ENCODE peak calls at places on chromosomes 2 and 18, in four cellular contexts. R is fibroblast of lung, C is body of pancreas, D is upper lobe of left lung. J is an unnamed sample.

GRCh38 chr2:197613509-197613987 is 61.8 kb downstream of the RFTN2 start:
- DNase-seq in D (no peak), R (no peak), C (no peak), J (peak)

GRCh38 chr2:138329167-138329566 is 172.4 kb upstream of the SPOPL start:
- DNase-seq in C (no peak), D (no peak), R (no peak), J (no peak)

GRCh38 chr2:205133544-205133943 is 548.8 kb upstream of the NRP2 start:
- DNase-seq in R (no peak), D (no peak), C (no peak), J (peak)

GRCh38 chr18:39564716-39565115 is 1999.1 kb upstream of the CELF4 start:
- DNase-seq in R (no peak), D (no peak), C (no peak), J (no peak)

GRCh38 chr2:99881901-99882591 is 260.3 kb downstream of the AFF3 start:
- DNase-seq in C (peak), R (peak), D (no peak), J (peak)

GRCh38 chr2:24050041-24050655 is 607 bp downstream of the FKBP1B start:
- DNase-seq in R (peak), C (peak), D (peak), J (peak)

GRCh38 chr2:7530001-7530400 is 612.8 kb downstream of the RNF144A start:
- DNase-seq in C (no peak), R (peak), D (no peak), J (peak)

GRCh38 chr2:27407798-27408491 is 1.4 kb downstream of the PPM1G start:
- DNase-seq in D (no peak), C (peak), R (peak), J (peak)

DNA sequence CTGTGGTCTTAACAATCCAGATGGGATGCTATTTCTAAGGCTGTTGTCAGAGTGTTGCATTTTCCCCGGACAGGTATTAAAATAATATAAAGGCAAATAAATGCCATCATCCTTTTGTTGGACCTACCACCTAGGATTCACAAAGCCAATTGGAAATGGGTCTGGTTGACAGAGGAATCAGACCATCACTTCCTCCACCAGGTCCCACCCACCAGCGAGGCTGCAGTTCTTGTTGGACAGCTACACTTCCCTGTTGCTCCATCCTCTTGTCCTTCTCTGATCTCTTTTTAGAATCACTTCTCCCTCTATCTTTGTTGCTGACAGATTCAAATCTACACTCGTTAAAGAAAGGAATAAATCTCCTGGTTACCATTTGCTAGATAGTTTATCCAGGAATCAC is 1.1 kb downstream of the TMEM169 start:
- DNase-seq in C (peak), R (peak), D (no peak), J (no peak)
- H3K4me3 ChIP-seq in C (no peak), R (no peak), D (no peak), J (no peak)

GRCh38 chr2:38074775-38075435 is 1.0 kb downstream of the CYP1B1 start:
- DNase-seq in C (peak), D (peak), R (peak), J (peak)
- TF ChIP-seq CTCF in C (no peak), D (no peak), R (no peak), J (no peak)

DNA sequence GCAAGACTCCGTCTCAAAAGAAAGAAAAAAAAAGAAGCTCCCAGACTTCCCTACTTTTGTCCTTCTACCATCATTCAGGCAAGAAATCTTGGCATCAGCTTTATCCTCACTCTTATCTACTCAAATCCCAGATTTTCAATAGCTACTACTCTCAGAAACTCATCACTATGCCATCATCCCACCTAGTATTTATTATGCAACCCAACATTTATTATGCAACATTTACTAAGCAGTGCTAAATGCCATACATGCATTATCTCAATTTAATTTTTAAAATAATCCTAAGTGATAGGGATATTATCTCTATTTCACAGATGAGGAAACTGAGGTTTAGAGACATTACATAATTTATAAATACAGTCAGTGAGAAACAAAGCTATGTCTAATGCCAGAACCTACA is 4.1 kb downstream of the USP37 start:
- DNase-seq in D (no peak), R (no peak), C (no peak), J (no peak)
- H3K4me3 ChIP-seq in D (no peak), R (no peak), C (no peak), J (no peak)

DNA sequence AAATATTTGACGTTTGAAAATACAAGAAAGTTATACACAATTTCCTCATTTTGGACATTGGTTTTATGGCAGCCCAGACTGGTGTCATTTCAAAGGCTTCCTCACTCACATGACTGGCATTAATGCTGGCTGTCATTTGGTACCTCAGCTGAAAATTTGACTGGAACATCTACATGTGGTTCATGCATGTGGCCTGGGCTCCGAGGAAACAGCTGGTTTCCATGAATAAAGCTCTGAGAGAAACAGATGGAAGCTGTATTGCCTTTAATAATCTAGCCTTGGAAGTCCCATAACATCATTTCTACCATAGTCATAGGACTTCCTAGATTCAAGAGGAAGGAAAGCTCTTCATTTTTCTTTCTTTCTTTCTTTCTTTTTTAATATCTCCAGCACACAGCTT is 42.9 kb upstream of the RIT2 start:
- DNase-seq in C (no peak), D (no peak), R (no peak), J (no peak)
- TF ChIP-seq CTCF in C (no peak), D (no peak), R (no peak), J (no peak)

GRCh38 chr18:79525556-79526467 is 130.1 kb downstream of the NFATC1 start:
- DNase-seq in C (no peak), R (peak), D (peak), J (no peak)
- H3K4me3 ChIP-seq in C (no peak), R (no peak), D (no peak), J (no peak)